ENCODE peak calls at places on chromosomes 6 and 20, in eight cellular contexts. K, X, P, L, R, A, Y and O are unnamed samples.

GRCh38 chr6:44043479-44044153 is 83.6 kb downstream of the MRPL14 start:
- DNase-seq in Y (peak), X (peak), A (peak), R (peak), K (no peak), L (peak), P (no peak), O (no peak)

GRCh38 chr20:33280775-33281174 is 2.2 kb upstream of the BPIFB1 start:
- DNase-seq in X (no peak), L (no peak), K (no peak), Y (no peak), P (no peak), A (no peak), R (no peak), O (no peak)

GRCh38 chr20:36957875-36958667 is 6.6 kb upstream of the SAMHD1 start:
- DNase-seq in L (no peak), Y (no peak), A (no peak), K (no peak), P (no peak), X (no peak), R (no peak), O (no peak)

GRCh38 chr6:24856954-24857670 is 58.4 kb upstream of the ARMH2 start:
- DNase-seq in K (no peak), X (no peak), P (no peak), A (no peak), Y (no peak), L (no peak), R (no peak), O (no peak)

GRCh38 chr6:128807577-128807976 is 75.4 kb upstream of the LAMA2 start:
- DNase-seq in X (no peak), K (no peak), L (no peak), P (no peak), Y (peak), R (no peak), A (no peak), O (peak)

GRCh38 chr20:15637971-15638754 is 935.1 kb downstream of the KIF16B start:
- DNase-seq in R (peak), P (no peak), K (no peak), A (no peak), X (no peak), Y (no peak), L (no peak), O (no peak)

GRCh38 chr20:63115651-63116411 is 100.1 kb downstream of the YTHDF1 start:
- DNase-seq in L (no peak), R (no peak), A (no peak), Y (no peak), K (no peak), X (peak), P (no peak), O (no peak)

GRCh38 chr6:133568970-133569889 is 319.7 kb upstream of the TCF21 start:
- DNase-seq in X (peak), L (peak), P (peak), K (peak), R (peak), Y (peak), A (no peak), O (peak)

GRCh38 chr6:150185697-150186096 is 42.9 kb downstream of the PPP1R14C start:
- DNase-seq in Y (no peak), X (no peak), R (no peak), P (no peak), L (no peak), A (no peak), K (no peak), O (no peak)

GRCh38 chr6:7562769-7563168 is 21.3 kb downstream of the DSP start:
- DNase-seq in K (no peak), A (no peak), L (no peak), X (no peak), Y (no peak), R (no peak), P (no peak), O (no peak)

GRCh38 chr6:9250852-9251251 is 815.5 kb upstream of the SLC35B3 start:
- DNase-seq in Y (peak), R (peak), A (no peak), K (no peak), X (peak), P (no peak), L (peak), O (peak)

GRCh38 chr6:160337991-160338390 is 10.2 kb upstream of the SLC22A3 start:
- DNase-seq in Y (no peak), L (no peak), P (no peak), X (no peak), K (no peak), A (no peak), R (no peak), O (no peak)